ENCODE peak calls at places on chromosomes 1 and 21, in ten cellular contexts. A is cardiac fibroblast, B is left lung, E is cardiac muscle cell, G is A549, W is NT2/D1, P is bronchial epithelial cell, Q is transverse colon, S is brain microvascular endothelial cell, H is colonic mucosa. M is an unnamed sample.

GRCh38 chr1:56644064-56644940 is 812 bp upstream of the PRKAA2 start:
- DNase-seq in A (peak; percentile 13), B (no peak), E (no peak), G (peak; percentile 31), W (no peak), P (peak; percentile 19), Q (peak; percentile 18), S (peak; percentile 32), H (peak; percentile 23), M (no peak)

GRCh38 chr1:29825274-29825940 is 589.1 kb downstream of the PTPRU start:
- DNase-seq in A (no peak), B (no peak), E (no peak), G (no peak), W (no peak), P (no peak), Q (no peak), S (no peak), H (no peak), M (no peak)

GRCh38 chr1:8113257-8114220 is 87.4 kb upstream of the ERRFI1 start:
- DNase-seq in A (peak; percentile 45), B (no peak), E (no peak), G (no peak), W (no peak), P (no peak), Q (no peak), S (no peak), H (no peak), M (no peak)

GRCh38 chr1:201570886-201571624 is 32.1 kb downstream of the NAV1 start:
- DNase-seq in A (no peak), B (no peak), E (no peak), G (no peak), W (no peak), P (no peak), Q (no peak), S (no peak), H (no peak), M (no peak)

GRCh38 chr21:25936776-25937175 is 202.0 kb downstream of the GABPA start:
- DNase-seq in A (no peak), B (no peak), E (no peak), G (no peak), W (no peak), P (no peak), Q (no peak), S (no peak), H (no peak), M (no peak)

GRCh38 chr1:60227581-60228252 is 154.1 kb upstream of the C1orf87 start:
- DNase-seq in A (peak; percentile 1), B (no peak), E (peak; percentile 4), G (no peak), W (no peak), P (peak; percentile 79), Q (no peak), S (no peak), H (no peak), M (no peak)

GRCh38 chr1:52634111-52634510 is 1.1 kb downstream of the SHISAL2A start:
- DNase-seq in A (no peak), B (no peak), E (no peak), G (no peak), W (no peak), P (no peak), Q (no peak), S (no peak), H (no peak), M (no peak)

GRCh38 chr1:1966086-1966740 is 37.4 kb downstream of the CFAP74 start:
- DNase-seq in A (no peak), B (no peak), E (no peak), G (no peak), W (no peak), P (no peak), Q (no peak), S (no peak), H (no peak), M (no peak)

DNA sequence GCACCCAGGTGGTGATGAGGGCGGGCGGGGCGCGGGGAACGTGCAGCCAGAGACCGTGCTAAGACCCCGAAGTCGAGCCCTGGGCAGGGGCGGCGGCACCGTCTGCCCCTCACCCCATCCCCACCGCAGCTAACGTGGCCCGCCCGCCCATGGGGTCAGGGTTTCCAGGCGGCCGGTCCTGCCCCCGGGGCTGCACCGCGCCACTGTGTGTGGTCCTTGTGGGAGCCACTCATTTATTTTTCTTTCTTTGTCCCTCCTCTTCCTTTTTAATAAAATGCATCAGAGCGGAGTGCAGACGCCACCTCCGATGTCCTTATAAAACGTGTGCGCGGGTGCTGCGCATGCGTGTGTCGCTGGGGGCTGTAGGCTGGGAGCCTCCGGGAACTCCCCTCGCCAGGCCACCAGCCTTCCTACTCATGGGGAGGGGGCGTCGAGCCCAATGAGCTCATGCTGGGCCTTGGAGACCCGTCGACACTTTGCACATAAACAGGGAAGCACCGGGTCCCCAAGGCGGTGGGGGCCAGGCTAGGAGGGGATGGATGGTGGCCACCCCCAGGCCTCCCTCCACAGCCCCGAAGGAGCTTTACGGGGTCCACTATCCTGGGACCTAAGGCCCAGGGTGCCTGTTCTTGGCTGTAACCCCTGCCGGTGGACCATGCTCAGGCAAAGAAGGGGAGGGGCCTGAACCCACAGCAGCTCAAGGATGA is 59.9 kb downstream of the WNT9A start:
- DNase-seq in A (peak; percentile 47), B (peak; percentile 37), E (peak; percentile 69), G (no peak), W (no peak), P (no peak), Q (peak; percentile 59), S (no peak), H (peak; percentile 33), M (no peak)
- H3K4me3 ChIP-seq in A (no peak overlapping the region), B (peak overlapping the region; percentile 24), E (no peak overlapping the region), G (no peak overlapping the region), W (no peak overlapping the region), P (no peak overlapping the region), Q (peak overlapping the region; percentile 38), S (peak overlapping the region; percentile 36), H (peak overlapping the region; percentile 28), M (no peak overlapping the region)

DNA sequence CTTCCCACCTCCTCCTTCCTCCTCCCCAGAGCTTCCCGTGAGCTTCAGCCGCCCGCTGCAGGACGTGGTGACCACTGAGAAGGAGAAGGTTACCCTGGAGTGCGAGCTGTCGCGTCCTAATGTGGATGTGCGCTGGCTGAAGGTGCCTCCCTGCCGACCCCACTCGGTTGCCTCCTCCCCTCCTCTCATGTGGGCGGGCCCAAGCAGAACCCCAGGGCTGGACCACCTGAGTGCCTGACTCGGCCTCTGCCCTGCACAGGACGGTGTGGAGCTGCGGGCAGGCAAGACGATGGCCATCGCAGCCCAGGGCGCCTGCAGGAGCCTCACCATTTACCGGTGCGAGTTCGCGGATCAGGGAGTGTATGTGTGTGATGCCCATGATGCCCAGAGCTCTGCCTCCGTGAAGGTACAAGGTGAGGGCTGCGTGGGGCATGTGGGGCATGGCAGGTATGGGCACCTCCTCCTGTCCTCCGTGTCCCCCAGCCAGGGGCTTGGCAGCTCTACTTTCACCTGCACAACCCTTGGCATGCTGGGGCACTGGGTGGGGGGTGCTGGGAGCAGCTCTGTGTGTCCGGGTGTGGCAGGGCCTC is 69.2 kb downstream of the OBSCN start:
- DNase-seq in A (no peak), B (no peak), E (no peak), G (no peak), W (no peak), P (no peak), Q (no peak), S (no peak), H (no peak), M (no peak)
- H3K4me3 ChIP-seq in A (no peak overlapping the region), B (no peak overlapping the region), E (no peak overlapping the region), G (no peak overlapping the region), W (no peak overlapping the region), P (no peak overlapping the region), Q (no peak overlapping the region), S (no peak overlapping the region), H (no peak overlapping the region), M (no peak overlapping the region)

GRCh38 chr21:27248791-27249190 is 281.9 kb upstream of the ADAMTS5 start:
- DNase-seq in A (no peak), B (no peak), E (no peak), G (no peak), W (no peak), P (no peak), Q (no peak), S (no peak), H (no peak), M (no peak)
- H3K4me3 ChIP-seq in A (no peak overlapping the region), B (no peak overlapping the region), E (no peak overlapping the region), G (no peak overlapping the region), W (no peak overlapping the region), P (no peak overlapping the region), Q (no peak overlapping the region), S (no peak overlapping the region), H (no peak overlapping the region), M (no peak overlapping the region)

DNA sequence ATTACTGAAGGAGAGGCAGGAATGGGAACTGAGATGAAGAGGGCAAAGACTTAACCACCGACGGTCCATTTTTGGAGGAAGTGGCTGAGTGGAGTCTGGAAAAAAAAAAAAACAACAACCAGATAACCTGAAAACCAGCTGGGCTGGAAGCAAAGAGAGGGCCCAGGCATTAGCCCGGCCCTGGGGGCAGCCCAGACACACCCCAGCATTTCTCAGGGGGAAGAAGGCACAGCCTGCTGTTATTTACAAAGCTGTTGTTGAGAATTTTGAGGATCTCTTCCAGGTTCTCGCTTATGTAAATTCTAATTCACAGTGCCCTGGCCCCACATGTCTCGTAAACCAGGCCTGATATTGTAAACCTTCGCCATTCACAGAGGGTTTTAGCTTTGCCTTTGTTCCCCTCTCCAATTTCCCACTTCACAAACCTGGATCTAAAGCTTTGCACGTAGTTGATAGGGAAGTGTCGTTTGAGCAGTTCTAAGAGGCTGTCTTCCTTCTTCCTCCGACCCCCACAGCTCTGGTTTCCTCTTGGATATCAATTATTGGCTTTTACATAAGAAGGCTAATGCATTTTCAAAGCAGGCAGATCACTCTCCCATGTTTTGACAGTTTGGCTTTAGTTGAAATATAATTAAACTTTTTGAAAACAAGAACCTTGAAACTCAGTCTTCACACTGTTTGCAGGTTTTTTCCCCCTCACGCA is 161.8 kb upstream of the IRF2BP2 start:
- DNase-seq in A (no peak), B (no peak), E (no peak), G (no peak), W (no peak), P (no peak), Q (no peak), S (no peak), H (no peak), M (no peak)
- H3K4me3 ChIP-seq in A (no peak overlapping the region), B (no peak overlapping the region), E (no peak overlapping the region), G (no peak overlapping the region), W (no peak overlapping the region), P (no peak overlapping the region), Q (no peak overlapping the region), S (no peak overlapping the region), H (no peak overlapping the region), M (no peak overlapping the region)

GRCh38 chr1:212860713-212861581 is 2.9 kb downstream of the FLVCR1 start:
- DNase-seq in A (no peak), B (no peak), E (peak; percentile 6), G (peak; percentile 9), W (peak; percentile 39), P (no peak), Q (no peak), S (peak; percentile 22), H (no peak), M (peak; percentile 70)
- H3K4me3 ChIP-seq in A (no peak overlapping the region), B (no peak overlapping the region), E (peak overlapping the region; percentile 2), G (peak overlapping the region; percentile 80), W (peak overlapping the region; percentile 100), P (no peak overlapping the region), Q (no peak overlapping the region), S (peak overlapping the region; percentile 13), H (no peak overlapping the region), M (no peak overlapping the region)